ENCODE peak calls at places on chromosome 13, in eight cellular contexts. K is stimulated activated CD8-positive, alpha-beta memory T cell treated with anti-CD3 and anti-CD28 coated beads, Interleukin-15, amount 100 ng/mL, for 1 hour; N is Ammon's horn; F is caudate nucleus; Y is CD8-positive, alpha-beta T cell; W is glomerular endothelial cell; P is GM19239; I is stimulated activated naive CD8-positive, alpha-beta T cell treated with anti-CD3 and anti-CD28 coated beads, Interleukin-15, Interleukin-2, amounts not matched to agents 100 U/mL and 50 U/mL, for 24 hours. G is an unnamed sample.

GRCh38 chr13:25689539-25689938 is 317.8 kb downstream of the ATP8A2 start:
- DNase-seq in K (no peak), N (no peak), F (no peak), Y (no peak), W (no peak), P (no peak), I (no peak), G (no peak)

GRCh38 chr13:27079421-27079958 is 92.1 kb downstream of the USP12 start:
- DNase-seq in K (no peak), N (no peak), F (no peak), Y (no peak), W (no peak), P (no peak), I (no peak), G (no peak)

GRCh38 chr13:33455291-33455690 is 169.7 kb upstream of the STARD13 start:
- DNase-seq in K (no peak), N (no peak), F (no peak), Y (no peak), W (no peak), P (no peak), I (no peak), G (no peak)

GRCh38 chr13:40508112-40508511 is 158.3 kb downstream of the FOXO1 start:
- DNase-seq in K (no peak), N (no peak), F (no peak), Y (no peak), W (peak; percentile 88), P (no peak), I (no peak), G (no peak)

GRCh38 chr13:89113744-89114143 is 1442.6 kb downstream of the SLITRK5 start:
- DNase-seq in K (no peak), N (no peak), F (no peak), Y (no peak), W (no peak), P (no peak), I (no peak), G (no peak)

GRCh38 chr13:39209731-39210633 is 171.7 kb downstream of the NHLRC3 start:
- DNase-seq in K (no peak), N (no peak), F (no peak), Y (no peak), W (no peak), P (no peak), I (no peak), G (no peak)

GRCh38 chr13:37460211-37460610 is 138.4 kb downstream of the POSTN start:
- DNase-seq in K (no peak), N (no peak), F (no peak), Y (no peak), W (no peak), P (no peak), I (no peak), G (no peak)

GRCh38 chr13:27372896-27373295 is 51.5 kb upstream of the GTF3A start:
- DNase-seq in K (no peak), N (no peak), F (no peak), Y (no peak), W (no peak), P (no peak), I (no peak), G (no peak)

GRCh38 chr13:59463023-59463422 is 700.7 kb downstream of the DIAPH3 start:
- DNase-seq in K (no peak), N (no peak), F (no peak), Y (no peak), W (no peak), P (no peak), I (no peak), G (no peak)

GRCh38 chr13:114100446-114101320 is 31.7 kb downstream of the RASA3 start:
- DNase-seq in K (no peak), N (no peak), F (no peak), Y (no peak), W (no peak), P (peak; percentile 53), I (no peak), G (no peak)